ENCODE peak calls at places on chromosomes 5 and 9, in seven cellular contexts. H, J, V, O, A, W and U are unnamed samples.

GRCh38 chr5:169971780-169972179 is 8.5 kb downstream of the INSYN2B start:
- DNase-seq in H (no peak), J (no peak), V (no peak), O (no peak), A (no peak), W (no peak), U (no peak)

GRCh38 chr9:36113999-36114398 is 22.5 kb upstream of the GLIPR2 start:
- DNase-seq in H (no peak), J (no peak), V (no peak), O (no peak), A (no peak), W (no peak), U (no peak)

GRCh38 chr5:134511796-134512660 is 13.4 kb upstream of the JADE2 start:
- DNase-seq in H (no peak), J (peak; percentile 80), V (no peak), O (peak; percentile 82), A (peak; percentile 74), W (peak; percentile 85), U (no peak)

GRCh38 chr9:93900436-93900819 is 54.7 kb downstream of the BARX1 start:
- DNase-seq in H (no peak), J (no peak), V (no peak), O (no peak), A (peak; percentile 12), W (no peak), U (no peak)

GRCh38 chr9:111691686-111692329 is 30.4 kb downstream of the GNG10 start:
- DNase-seq in H (no peak), J (no peak), V (no peak), O (peak; percentile 66), A (no peak), W (no peak), U (no peak)

GRCh38 chr5:30997681-30998080 is 195.8 kb upstream of the CDH6 start:
- DNase-seq in H (no peak), J (no peak), V (no peak), O (no peak), A (no peak), W (no peak), U (no peak)

GRCh38 chr5:74149395-74149794 is 491.1 kb downstream of the ENC1 start:
- DNase-seq in H (peak; percentile 21), J (peak; percentile 86), V (no peak), O (peak; percentile 47), A (no peak), W (peak; percentile 75), U (no peak)

GRCh38 chr9:83501552-83501951 is 36.6 kb downstream of the FRMD3 start:
- DNase-seq in H (no peak), J (no peak), V (no peak), O (no peak), A (no peak), W (no peak), U (no peak)

GRCh38 chr9:92422611-92423010 is 1.7 kb downstream of the OMD start:
- DNase-seq in H (no peak), J (no peak), V (no peak), O (no peak), A (no peak), W (no peak), U (no peak)

GRCh38 chr9:71743217-71743705 is 25.1 kb downstream of the CEMIP2 start:
- DNase-seq in H (no peak), J (no peak), V (no peak), O (no peak), A (no peak), W (no peak), U (no peak)

GRCh38 chr5:75239681-75240080 is 3.0 kb upstream of the ANKRD31 start:
- DNase-seq in H (no peak), J (no peak), V (no peak), O (no peak), A (no peak), W (no peak), U (no peak)

GRCh38 chr5:122019936-122020590 is 58.0 kb downstream of the LOX start:
- DNase-seq in H (no peak), J (no peak), V (no peak), O (no peak), A (no peak), W (no peak), U (no peak)

GRCh38 chr5:90529939-90530677 is 724 bp upstream of the LYSMD3 start:
- DNase-seq in H (no peak), J (peak; percentile 65), V (peak; percentile 19), O (peak; percentile 78), A (peak; percentile 60), W (peak; percentile 73), U (peak; percentile 33)

GRCh38 chr5:35136386-35136785 is 88.6 kb upstream of the AGXT2 start:
- DNase-seq in H (peak; percentile 35), J (no peak), V (no peak), O (peak; percentile 46), A (no peak), W (no peak), U (no peak)

GRCh38 chr5:2901096-2901495 is 149.6 kb upstream of the IRX2 start:
- DNase-seq in H (no peak), J (no peak), V (no peak), O (no peak), A (no peak), W (no peak), U (no peak)

GRCh38 chr5:2898661-2899060 is 147.2 kb upstream of the IRX2 start:
- DNase-seq in H (no peak), J (no peak), V (no peak), O (no peak), A (no peak), W (no peak), U (no peak)

GRCh38 chr5:2901511-2901910 is 150.0 kb upstream of the IRX2 start:
- DNase-seq in H (no peak), J (no peak), V (no peak), O (no peak), A (no peak), W (no peak), U (no peak)

GRCh38 chr5:2899311-2899710 is 147.8 kb upstream of the IRX2 start:
- DNase-seq in H (no peak), J (no peak), V (no peak), O (no peak), A (no peak), W (no peak), U (no peak)

GRCh38 chr5:2900360-2900759 is 148.9 kb upstream of the IRX2 start:
- DNase-seq in H (no peak), J (no peak), V (no peak), O (no peak), A (no peak), W (no peak), U (no peak)
- H3K9me3 ChIP-seq in H (peaks cover 17% of the 10 kb centered on the region), J (peaks cover 2% of the 10 kb centered on the region), V (no peaks in the 10 kb centered on the region), O (no peaks in the 10 kb centered on the region), A (no peaks in the 10 kb centered on the region), W (no peaks in the 10 kb centered on the region), U (no peaks in the 10 kb centered on the region)

GRCh38 chr5:12795333-12795663 is 891.1 kb upstream of the CTNND2 start:
- DNase-seq in H (no peak), J (no peak), V (no peak), O (no peak), A (no peak), W (no peak), U (no peak)

GRCh38 chr5:12799165-12799564 is 894.9 kb upstream of the CTNND2 start:
- DNase-seq in H (no peak), J (no peak), V (no peak), O (no peak), A (no peak), W (no peak), U (no peak)

GRCh38 chr5:12794476-12795332 is 890.5 kb upstream of the CTNND2 start:
- DNase-seq in H (no peak), J (no peak), V (no peak), O (no peak), A (no peak), W (no peak), U (no peak)

DNA sequence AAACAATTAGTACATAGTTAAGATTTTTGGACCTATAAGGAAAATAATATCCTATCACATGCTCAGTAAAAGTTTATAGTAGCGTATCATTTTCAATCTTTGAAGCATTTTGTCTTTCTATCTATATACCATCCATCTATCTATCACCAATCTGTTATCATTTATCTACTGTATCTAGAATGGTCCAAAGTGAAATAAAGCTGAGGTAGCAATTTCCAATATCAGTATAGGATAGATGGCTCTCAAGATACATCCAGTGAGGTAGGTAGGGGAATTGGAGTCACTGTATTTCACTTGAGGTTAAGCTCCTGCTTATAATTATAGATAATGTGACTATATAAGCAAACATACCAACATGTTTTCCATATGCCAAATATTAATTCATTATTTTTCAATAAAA is 889.1 kb upstream of the CTNND2 start:
- DNase-seq in H (no peak), J (no peak), V (no peak), O (no peak), A (no peak), W (no peak), U (no peak)
- H3K9me3 ChIP-seq in H (no peaks in the 10 kb centered on the region), J (no peaks in the 10 kb centered on the region), V (no peaks in the 10 kb centered on the region), O (no peaks in the 10 kb centered on the region), A (no peaks in the 10 kb centered on the region), W (no peaks in the 10 kb centered on the region), U (no peaks in the 10 kb centered on the region)

GRCh38 chr5:172078726-172079345 is 72.4 kb upstream of the FBXW11 start:
- DNase-seq in H (no peak), J (peak; percentile 78), V (no peak), O (no peak), A (peak; percentile 54), W (no peak), U (no peak)

GRCh38 chr5:172074896-172075295 is 68.5 kb upstream of the FBXW11 start:
- DNase-seq in H (no peak), J (no peak), V (no peak), O (no peak), A (no peak), W (no peak), U (no peak)

GRCh38 chr5:172076783-172077244 is 70.4 kb upstream of the FBXW11 start:
- DNase-seq in H (no peak), J (no peak), V (no peak), O (no peak), A (no peak), W (no peak), U (no peak)

GRCh38 chr5:172075655-172076054 is 69.2 kb upstream of the FBXW11 start:
- DNase-seq in H (no peak), J (no peak), V (no peak), O (no peak), A (no peak), W (no peak), U (no peak)

DNA sequence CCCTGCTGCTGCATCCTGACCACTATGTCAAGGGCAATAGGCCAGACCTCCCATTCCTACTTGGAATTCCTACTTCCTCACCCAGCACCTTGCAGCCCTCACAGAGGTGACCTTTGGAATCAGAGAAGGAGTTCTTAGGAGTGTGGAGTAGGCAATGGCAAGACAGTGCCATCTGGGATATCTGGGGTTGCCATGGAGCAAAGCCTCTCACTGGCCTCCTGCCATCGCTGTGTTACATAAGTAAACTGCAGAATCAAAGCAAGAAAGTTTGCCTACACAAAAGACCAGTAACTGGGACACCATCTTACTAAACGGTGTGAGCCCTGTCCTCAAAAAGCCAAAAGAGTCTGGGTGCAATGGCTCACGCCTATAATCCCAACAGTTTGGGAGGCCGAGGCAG is 71.6 kb upstream of the FBXW11 start:
- DNase-seq in H (no peak), J (no peak), V (no peak), O (no peak), A (no peak), W (no peak), U (no peak)
- H3K9me3 ChIP-seq in H (no peaks in the 10 kb centered on the region), J (no peaks in the 10 kb centered on the region), V (no peaks in the 10 kb centered on the region), O (peaks cover 2% of the 10 kb centered on the region), A (no peaks in the 10 kb centered on the region), W (no peaks in the 10 kb centered on the region), U (no peaks in the 10 kb centered on the region)

DNA sequence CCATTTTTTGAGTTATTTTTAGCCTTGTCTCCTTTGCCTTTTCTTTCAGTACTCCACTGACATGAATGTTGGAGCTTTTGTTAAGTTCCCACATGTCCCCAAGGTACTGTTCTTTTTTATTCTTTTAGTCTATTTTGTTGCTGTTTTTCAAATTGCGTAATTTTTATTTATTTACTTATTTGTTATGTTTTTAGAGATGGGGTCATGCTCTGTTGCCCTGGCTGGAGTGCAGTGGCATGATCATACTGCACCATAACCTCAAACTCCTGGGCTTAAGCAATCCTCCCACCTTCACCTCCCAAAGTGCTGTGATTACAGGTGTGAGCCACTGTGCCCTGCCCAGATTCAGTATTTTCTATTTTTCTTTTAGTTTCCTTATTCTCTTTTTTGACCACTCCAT is 5.4 kb upstream of the PCDHA1 start:
- DNase-seq in H (no peak), J (no peak), V (no peak), O (no peak), A (no peak), W (no peak), U (no peak)
- H3K9me3 ChIP-seq in H (peaks cover 3% of the 10 kb centered on the region), J (peaks cover 23% of the 10 kb centered on the region), V (peaks cover 5% of the 10 kb centered on the region), O (peaks cover 56% of the 10 kb centered on the region), A (no peaks in the 10 kb centered on the region), W (peaks cover 4% of the 10 kb centered on the region), U (peaks cover 15% of the 10 kb centered on the region)